ENCODE peak calls at places on chromosomes 3 and 15, in eight cellular contexts. Z is iris pigment epithelial cell; T is left cardiac atrium; B is germinal center; O is osteocyte; I is activated CD4-positive, alpha-beta T cell treated with anti-CD3 and anti-CD28 coated beads, Interleukin-2, amount 50 U/mL, for 1 hour; N is fibroblast of pulmonary artery; Y is stimulated activated naive CD4-positive, alpha-beta T cell treated with Interleukin-2 at 50 U/mL for 16 hours. K is an unnamed sample.
A peak's percentile ranks its signal among the peaks of the same experiment; 100 is the strongest.

GRCh38 chr3:131957511-131957910 is 77.3 kb downstream of the CPNE4 start:
- DNase-seq in Z (no peak), T (no peak), B (no peak), O (no peak), I (no peak), N (peak; percentile 7), Y (no peak), K (no peak)

GRCh38 chr15:73578036-73578435 is 55.2 kb downstream of the NPTN start:
- DNase-seq in Z (no peak), T (no peak), B (no peak), O (no peak), I (no peak), N (no peak), Y (no peak), K (no peak)

GRCh38 chr3:180990494-180990893 is 958 bp upstream of the DNAJC19 start:
- DNase-seq in Z (no peak), T (no peak), B (peak; percentile 1), O (no peak), I (no peak), N (no peak), Y (no peak), K (no peak)

GRCh38 chr3:155846119-155846518 is 8.1 kb downstream of the SLC33A1 start:
- DNase-seq in Z (no peak), T (no peak), B (no peak), O (no peak), I (no peak), N (peak; percentile 46), Y (no peak), K (no peak)

GRCh38 chr3:6250167-6250566 is 610.7 kb upstream of the GRM7 start:
- DNase-seq in Z (no peak), T (no peak), B (peak; percentile 25), O (no peak), I (no peak), N (no peak), Y (no peak), K (peak; percentile 59)

GRCh38 chr3:23915537-23916108 is 1.2 kb downstream of the NKIRAS1 start:
- DNase-seq in Z (peak; percentile 51), T (no peak), B (no peak), O (no peak), I (no peak), N (peak; percentile 67), Y (no peak), K (no peak)

GRCh38 chr3:127815641-127816605 is 6.4 kb downstream of the MGLL start:
- DNase-seq in Z (no peak), T (no peak), B (no peak), O (no peak), I (no peak), N (no peak), Y (no peak), K (no peak)

GRCh38 chr3:157156844-157157635 is 2.9 kb downstream of the CCNL1 start:
- DNase-seq in Z (no peak), T (no peak), B (no peak), O (no peak), I (no peak), N (peak; percentile 45), Y (no peak), K (no peak)

GRCh38 chr3:113058188-113058587 is 67.4 kb downstream of the GTPBP8 start:
- DNase-seq in Z (no peak), T (no peak), B (no peak), O (no peak), I (no peak), N (no peak), Y (no peak), K (no peak)

GRCh38 chr3:11604139-11604895 is 39.4 kb downstream of the VGLL4 start:
- DNase-seq in Z (peak; percentile 91), T (no peak), B (peak; percentile 33), O (no peak), I (no peak), N (peak; percentile 80), Y (no peak), K (no peak)

GRCh38 chr3:57530071-57530608 is 14.0 kb downstream of the DNAH12 start:
- DNase-seq in Z (no peak), T (no peak), B (no peak), O (no peak), I (no peak), N (peak; percentile 14), Y (no peak), K (no peak)

GRCh38 chr3:97872209-97873042 is 50.6 kb downstream of the CRYBG3 start:
- DNase-seq in Z (peak; percentile 98), T (no peak), B (no peak), O (no peak), I (no peak), N (peak; percentile 94), Y (peak; percentile 10), K (no peak)

GRCh38 chr3:32553973-32554372 is 16.7 kb downstream of the DYNC1LI1 start:
- DNase-seq in Z (no peak), T (no peak), B (no peak), O (no peak), I (no peak), N (no peak), Y (no peak), K (no peak)

GRCh38 chr3:59759298-59760169 is 709.7 kb upstream of the CFAP20DC start:
- DNase-seq in Z (no peak), T (no peak), B (no peak), O (no peak), I (no peak), N (no peak), Y (peak; percentile 39), K (no peak)

GRCh38 chr15:64017082-64017588 is 29.1 kb downstream of the DAPK2 start:
- DNase-seq in Z (peak; percentile 58), T (no peak), B (no peak), O (no peak), I (no peak), N (no peak), Y (no peak), K (no peak)

GRCh38 chr15:65576669-65577068 is 34.3 kb downstream of the INTS14 start:
- DNase-seq in Z (peak; percentile 73), T (no peak), B (no peak), O (no peak), I (no peak), N (peak; percentile 40), Y (no peak), K (no peak)

GRCh38 chr3:52310861-52311566 is 5.1 kb upstream of the DNAH1 start:
- DNase-seq in Z (peak; percentile 63), T (no peak), B (peak; percentile 49), O (no peak), I (peak; percentile 9), N (no peak), Y (peak; percentile 42), K (peak; percentile 70)

GRCh38 chr3:185460719-185461350 is 38.0 kb downstream of the TMEM41A start:
- DNase-seq in Z (peak; percentile 37), T (no peak), B (peak; percentile 8), O (no peak), I (no peak), N (peak; percentile 56), Y (no peak), K (no peak)

GRCh38 chr3:114205541-114205940 is 26.7 kb upstream of the DRD3 start:
- DNase-seq in Z (no peak), T (no peak), B (no peak), O (no peak), I (no peak), N (no peak), Y (no peak), K (no peak)

GRCh38 chr15:45179221-45179985 is 8.4 kb downstream of the SHF start:
- DNase-seq in Z (no peak), T (no peak), B (peak; percentile 65), O (peak; percentile 80), I (peak; percentile 42), N (no peak), Y (peak; percentile 31), K (peak; percentile 35)

K was measured in B cell.